ENCODE peak calls at places on chromosomes 7 and 10, in nine cellular contexts. One of them, this sample, is unnamed.

GRCh38 chr10:129465796-129466702 is 992 bp upstream of the MGMT start:
- DNase-seq in HT1080: no peak
- DNase-seq in GM04504: no peak
- DNase-seq in dermis microvascular lymphatic vessel endothelial cell: no peak
- DNase-seq in SIG-M5: no peak
- DNase-seq in lung: no peak
- DNase-seq in IMR-90: no peak
- DNase-seq in cerebellum: no peak
- DNase-seq in cardiac septum: no peak
- DNase-seq in this sample: no peak

GRCh38 chr10:121800146-121800545 is 127.7 kb downstream of the ATE1 start:
- DNase-seq in IMR-90: no peak
- DNase-seq in SIG-M5: no peak
- DNase-seq in HT1080: no peak
- DNase-seq in GM04504: no peak
- DNase-seq in cardiac septum: no peak
- DNase-seq in cerebellum: no peak
- DNase-seq in dermis microvascular lymphatic vessel endothelial cell: no peak
- DNase-seq in lung: no peak
- DNase-seq in this sample: no peak

GRCh38 chr7:114081606-114082425 is 163.0 kb upstream of the PPP1R3A start:
- DNase-seq in GM04504: peak
- DNase-seq in lung: no peak
- DNase-seq in IMR-90: peak
- DNase-seq in SIG-M5: no peak
- DNase-seq in cerebellum: no peak
- DNase-seq in cardiac septum: no peak
- DNase-seq in HT1080: peak
- DNase-seq in dermis microvascular lymphatic vessel endothelial cell: peak
- DNase-seq in this sample: peak

GRCh38 chr7:75905785-75906604 is 9.0 kb upstream of the POR start:
- DNase-seq in cerebellum: no peak
- DNase-seq in GM04504: peak
- DNase-seq in dermis microvascular lymphatic vessel endothelial cell: no peak
- DNase-seq in SIG-M5: peak
- DNase-seq in IMR-90: peak
- DNase-seq in lung: peak
- DNase-seq in cardiac septum: peak
- DNase-seq in HT1080: peak
- DNase-seq in this sample: no peak

GRCh38 chr10:52653510-52653909 is 119.1 kb downstream of the MBL2 start:
- DNase-seq in cerebellum: peak
- DNase-seq in dermis microvascular lymphatic vessel endothelial cell: no peak
- DNase-seq in HT1080: no peak
- DNase-seq in cardiac septum: no peak
- DNase-seq in lung: no peak
- DNase-seq in SIG-M5: no peak
- DNase-seq in GM04504: no peak
- DNase-seq in IMR-90: no peak
- DNase-seq in this sample: no peak

GRCh38 chr10:87578799-87579401 is 74.2 kb downstream of the MINPP1 start:
- DNase-seq in HT1080: peak
- DNase-seq in cerebellum: no peak
- DNase-seq in lung: no peak
- DNase-seq in cardiac septum: no peak
- DNase-seq in SIG-M5: no peak
- DNase-seq in IMR-90: peak
- DNase-seq in GM04504: no peak
- DNase-seq in dermis microvascular lymphatic vessel endothelial cell: no peak
- DNase-seq in this sample: no peak

GRCh38 chr10:110863361-110863760 is 8.4 kb upstream of the PDCD4 start:
- DNase-seq in cerebellum: no peak
- DNase-seq in lung: no peak
- DNase-seq in dermis microvascular lymphatic vessel endothelial cell: no peak
- DNase-seq in cardiac septum: no peak
- DNase-seq in HT1080: no peak
- DNase-seq in SIG-M5: no peak
- DNase-seq in GM04504: no peak
- DNase-seq in IMR-90: no peak
- DNase-seq in this sample: no peak

GRCh38 chr7:37405603-37406122 is 43.0 kb downstream of the ELMO1 start:
- DNase-seq in SIG-M5: no peak
- DNase-seq in HT1080: no peak
- DNase-seq in cardiac septum: no peak
- DNase-seq in lung: no peak
- DNase-seq in dermis microvascular lymphatic vessel endothelial cell: peak
- DNase-seq in GM04504: no peak
- DNase-seq in IMR-90: no peak
- DNase-seq in cerebellum: no peak
- DNase-seq in this sample: no peak

GRCh38 chr10:123995461-123996131 is 97.8 kb downstream of the CHST15 start:
- DNase-seq in lung: peak
- DNase-seq in dermis microvascular lymphatic vessel endothelial cell: no peak
- DNase-seq in HT1080: peak
- DNase-seq in SIG-M5: no peak
- DNase-seq in cerebellum: peak
- DNase-seq in cardiac septum: peak
- DNase-seq in GM04504: peak
- DNase-seq in IMR-90: peak
- DNase-seq in this sample: peak

GRCh38 chr7:23093546-23093945 is 12.0 kb upstream of the KLHL7 start:
- DNase-seq in cerebellum: no peak
- DNase-seq in dermis microvascular lymphatic vessel endothelial cell: no peak
- DNase-seq in HT1080: peak
- DNase-seq in IMR-90: peak
- DNase-seq in lung: no peak
- DNase-seq in SIG-M5: no peak
- DNase-seq in GM04504: no peak
- DNase-seq in cardiac septum: no peak
- DNase-seq in this sample: peak

GRCh38 chr10:91613411-91614253 is 19.2 kb downstream of the PPP1R3C start:
- DNase-seq in IMR-90: peak
- DNase-seq in dermis microvascular lymphatic vessel endothelial cell: no peak
- DNase-seq in cardiac septum: no peak
- DNase-seq in lung: no peak
- DNase-seq in SIG-M5: no peak
- DNase-seq in HT1080: peak
- DNase-seq in cerebellum: no peak
- DNase-seq in GM04504: peak
- DNase-seq in this sample: peak

GRCh38 chr10:87942884-87943527 is 79.6 kb downstream of the PTEN start:
- DNase-seq in cardiac septum: no peak
- DNase-seq in lung: no peak
- DNase-seq in SIG-M5: no peak
- DNase-seq in dermis microvascular lymphatic vessel endothelial cell: no peak
- DNase-seq in cerebellum: no peak
- DNase-seq in HT1080: no peak
- DNase-seq in IMR-90: peak
- DNase-seq in GM04504: no peak
- DNase-seq in this sample: no peak

GRCh38 chr7:43204081-43204480 is 91.6 kb downstream of the HECW1 start:
- DNase-seq in HT1080: no peak
- DNase-seq in IMR-90: peak
- DNase-seq in lung: no peak
- DNase-seq in GM04504: no peak
- DNase-seq in SIG-M5: no peak
- DNase-seq in dermis microvascular lymphatic vessel endothelial cell: no peak
- DNase-seq in cerebellum: no peak
- DNase-seq in cardiac septum: no peak
- DNase-seq in this sample: peak

GRCh38 chr10:110455440-110455839 is 42.3 kb upstream of the DUSP5 start:
- DNase-seq in lung: no peak
- DNase-seq in cardiac septum: no peak
- DNase-seq in IMR-90: no peak
- DNase-seq in SIG-M5: no peak
- DNase-seq in cerebellum: no peak
- DNase-seq in GM04504: no peak
- DNase-seq in dermis microvascular lymphatic vessel endothelial cell: no peak
- DNase-seq in HT1080: no peak
- DNase-seq in this sample: no peak

GRCh38 chr7:92809397-92810241 is 26.8 kb downstream of the CDK6 start:
- DNase-seq in GM04504: peak
- DNase-seq in IMR-90: peak
- DNase-seq in HT1080: peak
- DNase-seq in lung: peak
- DNase-seq in cerebellum: no peak
- DNase-seq in SIG-M5: no peak
- DNase-seq in dermis microvascular lymphatic vessel endothelial cell: peak
- DNase-seq in cardiac septum: peak
- DNase-seq in this sample: peak